ENCODE peak calls at places on chromosomes 11 and 22, in four cellular contexts. R is GM23338, E is transverse colon, Y is lower lobe of right lung. L is an unnamed sample.

GRCh38 chr22:24219750-24220149 is 25.1 kb downstream of the GGT5 start:
- DNase-seq in Y (no peak), R (no peak), E (no peak), L (no peak)

GRCh38 chr22:39493759-39494158 is 8.3 kb upstream of the MIEF1 start:
- DNase-seq in Y (peak; percentile 5), E (no peak), R (no peak), L (no peak)

GRCh38 chr22:30262917-30263741 is 3.5 kb downstream of the OSM start:
- DNase-seq in E (peak; percentile 81), R (peak; percentile 95), Y (peak; percentile 82), L (peak; percentile 50)

GRCh38 chr11:116471608-116472007 is 301.2 kb downstream of the BUD13 start:
- DNase-seq in R (no peak), E (no peak), Y (no peak), L (no peak)

GRCh38 chr22:50695421-50696250 is 23.0 kb downstream of the SHANK3 start:
- DNase-seq in R (no peak), E (no peak), Y (peak; percentile 30), L (no peak)

GRCh38 chr22:37664249-37665101 is 6.0 kb downstream of the PDXP start:
- DNase-seq in E (peak; percentile 62), R (no peak), Y (no peak), L (peak; percentile 42)

GRCh38 chr11:28878025-28878424 is 769.8 kb downstream of the METTL15 start:
- DNase-seq in E (no peak), R (no peak), Y (no peak), L (no peak)

GRCh38 chr22:35337932-35338331 is 38.2 kb downstream of the TOM1 start:
- DNase-seq in Y (no peak), R (peak; percentile 54), E (no peak), L (no peak)

GRCh38 chr11:78961938-78962701 is 387.5 kb upstream of the NARS2 start:
- DNase-seq in Y (no peak), E (no peak), R (peak; percentile 94), L (no peak)

GRCh38 chr11:41206388-41206787 is 253.1 kb downstream of the LRRC4C start:
- DNase-seq in R (peak; percentile 8), Y (no peak), E (no peak), L (no peak)

GRCh38 chr11:130606181-130606580 is 157.7 kb downstream of the ADAMTS15 start:
- DNase-seq in Y (no peak), R (no peak), E (no peak), L (no peak)

GRCh38 chr11:35030716-35031213 is 108.2 kb upstream of the CD44 start:
- DNase-seq in Y (no peak), E (peak; percentile 25), R (no peak), L (no peak)

GRCh38 chr11:134230339-134230738 is 5.9 kb downstream of the VPS26B start:
- DNase-seq in Y (no peak), E (no peak), R (no peak), L (no peak)

GRCh38 chr11:34654491-34655334 is 33.8 kb downstream of the EHF start:
- DNase-seq in R (peak; percentile 70), Y (peak; percentile 87), E (no peak), L (no peak)

GRCh38 chr11:40125054-40125453 is 1334.4 kb downstream of the LRRC4C start:
- DNase-seq in Y (no peak), R (peak; percentile 38), E (no peak), L (no peak)

GRCh38 chr11:115942043-115942442 is 437.8 kb upstream of the CADM1 start:
- DNase-seq in E (no peak), R (no peak), Y (no peak), L (no peak)

GRCh38 chr11:27977031-27977430 is 130.9 kb downstream of the KIF18A start:
- DNase-seq in E (no peak), R (no peak), Y (no peak), L (no peak)

GRCh38 chr22:22452211-22452610 is 56.3 kb downstream of the ZNF280B start:
- DNase-seq in R (no peak), Y (no peak), E (no peak), L (no peak)

GRCh38 chr11:1918436-1919315 is 827 bp upstream of the TNNT3 start:
- DNase-seq in Y (no peak), E (no peak), R (no peak), L (peak; percentile 13)

GRCh38 chr22:44707752-44708151 is 5.7 kb downstream of the PRR5 start:
- DNase-seq in E (no peak), R (no peak), Y (no peak), L (no peak)

GRCh38 chr11:126926376-126926791 is 74.2 kb downstream of the KIRREL3 start:
- DNase-seq in R (no peak), E (no peak), Y (no peak), L (no peak)

GRCh38 chr22:50506611-50507420 is 686 bp downstream of the LMF2 start:
- DNase-seq in E (no peak), R (no peak), Y (peak; percentile 61), L (no peak)

GRCh38 chr11:38456371-38456770 is 1858.3 kb upstream of the RAG2 start:
- DNase-seq in E (no peak), R (no peak), Y (no peak), L (no peak)

GRCh38 chr11:114616516-114616915 is 20.9 kb upstream of the NXPE4 start:
- DNase-seq in Y (no peak), R (no peak), E (no peak), L (no peak)

GRCh38 chr22:41758231-41758630 is 42.2 kb upstream of the CCDC134 start:
- DNase-seq in R (no peak), E (no peak), Y (no peak), L (no peak)

GRCh38 chr22:18110194-18110943 is at the start of gene TUBA8:
- DNase-seq in R (peak; percentile 76), E (peak; percentile 25), Y (no peak), L (peak; percentile 58)

GRCh38 chr11:109963101-109963500 is 130.1 kb upstream of the ZC3H12C start:
- DNase-seq in E (no peak), R (no peak), Y (no peak), L (no peak)

GRCh38 chr22:28951969-28952521 is 68.7 kb downstream of the ZNRF3 start:
- DNase-seq in E (peak; percentile 17), Y (no peak), R (peak; percentile 61), L (no peak)

GRCh38 chr11:12629601-12630313 is 44.5 kb upstream of the TEAD1 start:
- DNase-seq in R (no peak), Y (no peak), E (no peak), L (no peak)

GRCh38 chr11:3950996-3951662 is 95.7 kb downstream of the STIM1 start:
- DNase-seq in Y (no peak), E (no peak), R (peak; percentile 83), L (no peak)

GRCh38 chr22:40251106-40251505 is 73.4 kb downstream of the TNRC6B start:
- DNase-seq in E (no peak), Y (no peak), R (no peak), L (no peak)

GRCh38 chr22:50031189-50032091 is 18.9 kb upstream of the IL17REL start:
- DNase-seq in E (no peak), R (no peak), Y (no peak), L (no peak)

GRCh38 chr11:115391598-115391997 is 112.6 kb downstream of the CADM1 start:
- DNase-seq in Y (no peak), E (no peak), R (peak; percentile 32), L (no peak)

GRCh38 chr11:6321961-6322362 is 1.7 kb upstream of the CAVIN3 start:
- DNase-seq in E (no peak), Y (no peak), R (peak; percentile 18), L (no peak)

GRCh38 chr22:25622011-25622410 is 57.5 kb downstream of the GRK3 start:
- DNase-seq in E (no peak), Y (no peak), R (no peak), L (no peak)

GRCh38 chr11:45805305-45806071 is 539 bp downstream of the SLC35C1 start:
- DNase-seq in E (no peak), R (peak; percentile 50), Y (peak; percentile 55), L (peak; percentile 76)

GRCh38 chr11:116930177-116930576 is 92.8 kb upstream of the APOA1 start:
- DNase-seq in Y (no peak), R (peak; percentile 39), E (peak; percentile 33), L (peak; percentile 49)

GRCh38 chr11:121488641-121489040 is 35.9 kb upstream of the SORL1-AS1 start:
- DNase-seq in E (no peak), R (no peak), Y (no peak), L (no peak)

GRCh38 chr11:64409707-64410395 is 50.9 kb downstream of the RPS6KA4 start:
- DNase-seq in E (peak; percentile 26), R (peak; percentile 34), Y (no peak), L (no peak)

GRCh38 chr11:64407221-64407620 is 48.3 kb downstream of the RPS6KA4 start:
- DNase-seq in R (no peak), E (no peak), Y (no peak), L (no peak)

GRCh38 chr11:64410396-64410718 is 51.4 kb downstream of the RPS6KA4 start:
- DNase-seq in R (no peak), Y (no peak), E (no peak), L (no peak)

GRCh38 chr11:64407630-64408029 is 48.7 kb downstream of the RPS6KA4 start:
- DNase-seq in Y (no peak), R (no peak), E (no peak), L (no peak)

DNA sequence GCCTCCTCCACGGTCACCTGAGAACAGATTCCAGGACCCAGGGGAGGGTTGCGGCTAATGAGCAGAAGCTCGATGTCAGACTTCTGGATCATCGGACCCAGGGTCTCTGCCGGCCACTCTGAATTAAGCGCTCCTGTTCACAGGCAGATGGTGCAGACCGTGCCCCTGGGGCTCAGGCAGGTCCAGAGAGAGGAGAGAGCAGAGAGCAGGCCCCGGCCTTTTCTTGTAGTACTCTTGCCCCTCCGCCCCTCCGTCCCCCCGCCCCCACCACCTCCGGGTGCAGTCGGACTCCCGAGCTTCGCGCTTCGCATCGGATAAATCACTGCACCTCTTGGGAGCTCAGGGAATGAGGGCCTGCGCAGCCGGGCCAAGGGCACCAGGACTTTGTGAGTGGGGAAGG is 50.3 kb downstream of the RPS6KA4 start:
- DNase-seq in E (no peak), Y (no peak), R (peak; percentile 38), L (no peak)
- H3K4me1 ChIP-seq in E (no peaks in the 10 kb centered on the region), Y (peaks cover 7% of the 10 kb centered on the region), R (peaks cover 5% of the 10 kb centered on the region), L (no peaks in the 10 kb centered on the region)

DNA sequence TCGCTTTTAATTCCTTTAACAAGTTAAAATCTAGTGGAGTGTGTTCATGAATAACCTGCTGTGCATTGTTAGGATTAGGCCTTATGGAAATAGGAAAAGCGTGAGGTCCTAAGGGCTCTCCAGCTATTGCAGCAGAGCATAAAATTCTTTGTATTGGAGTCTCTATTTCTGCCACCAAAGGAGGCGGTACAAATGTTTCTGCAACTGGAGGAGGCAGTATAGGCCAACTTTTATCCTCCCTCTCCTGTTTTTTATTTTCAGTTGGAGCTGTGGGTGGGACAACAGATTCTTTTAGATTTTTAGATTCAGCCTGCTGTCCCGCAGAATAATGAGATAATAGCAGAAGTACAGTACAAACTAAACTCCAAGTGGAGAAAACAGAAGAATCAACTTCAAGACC is 26.2 kb downstream of the OR10A6 start:
- DNase-seq in R (peak; percentile 68), E (no peak), Y (no peak), L (no peak)
- H3K4me3 ChIP-seq in R (peak overlapping the region; percentile 45), E (no peak overlapping the region), Y (peak overlapping the region; percentile 31), L (no peak overlapping the region)

GRCh38 chr22:31495343-31495742 is 993 bp upstream of the SFI1 start:
- DNase-seq in E (no peak), R (no peak), Y (no peak), L (no peak)
- H3K4me1 ChIP-seq in E (peaks cover 22% of the 10 kb centered on the region), R (peaks cover 29% of the 10 kb centered on the region), Y (peaks cover 31% of the 10 kb centered on the region), L (no peaks in the 10 kb centered on the region)

DNA sequence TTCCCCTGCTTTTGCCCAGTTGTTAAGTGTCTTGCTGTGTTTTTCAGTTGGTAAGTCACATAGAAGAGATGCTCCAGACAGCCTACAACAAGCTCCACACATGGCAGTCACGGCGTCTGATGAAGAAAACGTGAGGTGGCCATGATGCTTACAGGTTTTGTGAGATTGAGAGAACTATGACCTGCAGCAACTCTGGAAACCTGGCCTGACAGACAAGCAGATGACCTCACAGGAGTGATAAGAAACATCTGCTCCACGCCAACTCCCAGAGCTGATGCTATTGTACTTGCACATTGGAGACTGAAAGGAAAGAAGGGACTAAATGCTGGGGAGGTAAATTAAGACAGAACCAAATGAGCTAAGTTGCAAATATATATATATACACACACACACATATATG is 28.6 kb upstream of the LDHA start:
- DNase-seq in E (no peak), R (no peak), Y (no peak), L (no peak)
- H3K4me3 ChIP-seq in E (no peak overlapping the region), R (no peak overlapping the region), Y (no peak overlapping the region), L (no peak overlapping the region)